ENCODE peak calls at places on chromosomes 12 and 14, in ten cellular contexts. E, R, C, V, A, Y, S, U, N and X are unnamed samples.

GRCh38 chr12:14934511-14934910 is 3.8 kb downstream of the ERP27 start:
- DNase-seq in E (no peak), R (peak; percentile 63), C (no peak), V (no peak), A (no peak), Y (no peak), S (no peak), U (no peak), N (no peak), X (no peak)

GRCh38 chr12:8699714-8700113 is 1.9 kb downstream of the RIMKLB start:
- DNase-seq in E (no peak), R (no peak), C (no peak), V (no peak), A (no peak), Y (peak; percentile 62), S (no peak), U (no peak), N (no peak), X (peak; percentile 81)

GRCh38 chr12:76820888-76821482 is 57.1 kb downstream of the ZDHHC17 start:
- DNase-seq in E (peak; percentile 35), R (peak; percentile 58), C (peak; percentile 29), V (no peak), A (no peak), Y (peak; percentile 69), S (peak; percentile 11), U (no peak), N (no peak), X (peak; percentile 85)

GRCh38 chr12:27922591-27923139 is 49.9 kb downstream of the PTHLH start:
- DNase-seq in E (no peak), R (peak; percentile 90), C (peak; percentile 74), V (peak; percentile 13), A (no peak), Y (no peak), S (peak; percentile 21), U (no peak), N (no peak), X (no peak)

GRCh38 chr12:56361487-56362129 is 1.0 kb downstream of the APOF start:
- DNase-seq in E (no peak), R (no peak), C (no peak), V (no peak), A (no peak), Y (no peak), S (no peak), U (no peak), N (no peak), X (peak; percentile 43)

GRCh38 chr12:120290541-120291312 is 976 bp downstream of the RNU4-2 start:
- DNase-seq in E (peak; percentile 35), R (no peak), C (peak; percentile 67), V (no peak), A (no peak), Y (peak; percentile 30), S (no peak), U (peak; percentile 33), N (peak; percentile 26), X (peak; percentile 86)

GRCh38 chr12:58877243-58877743 is 43.0 kb downstream of the LRIG3 start:
- DNase-seq in E (peak; percentile 35), R (peak; percentile 99), C (no peak), V (no peak), A (no peak), Y (no peak), S (no peak), U (peak; percentile 54), N (no peak), X (no peak)

GRCh38 chr12:45707241-45707857 is 22.2 kb upstream of the ARID2 start:
- DNase-seq in E (no peak), R (no peak), C (no peak), V (no peak), A (no peak), Y (no peak), S (no peak), U (no peak), N (no peak), X (no peak)

GRCh38 chr14:75461755-75462349 is 34.0 kb downstream of the JDP2 start:
- DNase-seq in E (no peak), R (no peak), C (no peak), V (no peak), A (no peak), Y (no peak), S (no peak), U (no peak), N (no peak), X (peak; percentile 37)

GRCh38 chr14:106442857-106443256 is 916.5 kb downstream of the TMEM121 start:
- DNase-seq in E (no peak), R (no peak), C (no peak), V (no peak), A (no peak), Y (no peak), S (no peak), U (no peak), N (peak; percentile 40), X (no peak)

GRCh38 chr12:79413796-79414195 is 277.0 kb downstream of the PAWR start:
- DNase-seq in E (no peak), R (no peak), C (no peak), V (no peak), A (no peak), Y (no peak), S (no peak), U (no peak), N (no peak), X (no peak)

GRCh38 chr14:94447206-94447605 is 5.4 kb downstream of the SERPINA11 start:
- DNase-seq in E (no peak), R (no peak), C (no peak), V (no peak), A (no peak), Y (no peak), S (no peak), U (no peak), N (no peak), X (no peak)

GRCh38 chr12:57889541-57889989 is 43.0 kb upstream of the CTDSP2 start:
- DNase-seq in E (no peak), R (no peak), C (no peak), V (peak; percentile 79), A (peak; percentile 91), Y (peak; percentile 34), S (peak; percentile 92), U (peak; percentile 71), N (no peak), X (peak; percentile 71)

GRCh38 chr12:98817779-98818178 is 172.7 kb downstream of the APAF1 start:
- DNase-seq in E (no peak), R (no peak), C (no peak), V (no peak), A (no peak), Y (no peak), S (no peak), U (no peak), N (no peak), X (no peak)
- H3K27ac ChIP-seq in E (no peak overlapping the region), R (no peak overlapping the region), C (no peak overlapping the region), V (no peak overlapping the region), A (no peak overlapping the region), Y (no peak overlapping the region), S (no peak overlapping the region), U (no peak overlapping the region), N (no peak overlapping the region), X (no peak overlapping the region)

GRCh38 chr14:33774161-33774560 is 176.7 kb downstream of the EGLN3 start:
- DNase-seq in E (no peak), R (no peak), C (no peak), V (no peak), A (no peak), Y (no peak), S (no peak), U (no peak), N (no peak), X (no peak)

GRCh38 chr14:33765251-33765650 is 185.6 kb downstream of the EGLN3 start:
- DNase-seq in E (no peak), R (no peak), C (no peak), V (no peak), A (no peak), Y (peak; percentile 91), S (peak; percentile 17), U (no peak), N (no peak), X (peak; percentile 88)

GRCh38 chr14:33773205-33774030 is 177.5 kb downstream of the EGLN3 start:
- DNase-seq in E (no peak), R (no peak), C (no peak), V (no peak), A (no peak), Y (no peak), S (no peak), U (no peak), N (no peak), X (no peak)

GRCh38 chr14:33767721-33768457 is 183.0 kb downstream of the EGLN3 start:
- DNase-seq in E (no peak), R (no peak), C (no peak), V (no peak), A (no peak), Y (no peak), S (no peak), U (no peak), N (no peak), X (no peak)

GRCh38 chr14:33768458-33768830 is 182.4 kb downstream of the EGLN3 start:
- DNase-seq in E (no peak), R (no peak), C (no peak), V (no peak), A (no peak), Y (no peak), S (no peak), U (no peak), N (no peak), X (no peak)
- H3K4me1 ChIP-seq in E (no peaks in the 10 kb centered on the region), R (no peaks in the 10 kb centered on the region), C (no peaks in the 10 kb centered on the region), V (no peaks in the 10 kb centered on the region), A (no peaks in the 10 kb centered on the region), Y (peaks cover 47% of the 10 kb centered on the region), S (peaks cover 11% of the 10 kb centered on the region), U (peaks cover 3% of the 10 kb centered on the region), N (no peaks in the 10 kb centered on the region), X (peaks cover 10% of the 10 kb centered on the region)

DNA sequence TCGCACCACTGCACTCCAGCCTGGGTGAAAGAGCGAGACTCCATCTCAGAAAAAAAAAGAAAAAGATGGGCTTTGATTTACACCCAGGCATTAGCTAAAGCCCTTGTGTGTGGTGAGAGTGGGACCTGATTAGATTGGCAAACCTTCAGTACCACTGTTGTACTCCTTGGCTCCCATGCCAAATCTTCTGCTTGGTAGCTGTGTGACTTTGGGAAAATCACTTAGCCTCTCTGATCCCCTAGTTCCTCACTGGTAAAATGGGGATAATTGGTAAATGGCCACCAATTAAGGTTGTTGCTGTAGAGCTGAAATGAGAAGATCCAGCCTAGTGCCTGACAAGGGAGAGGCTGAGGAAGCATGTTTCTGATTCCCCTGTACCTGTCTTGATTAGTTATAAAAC is 63.7 kb downstream of the SLC25A47 start:
- DNase-seq in E (no peak), R (no peak), C (no peak), V (no peak), A (no peak), Y (no peak), S (no peak), U (no peak), N (no peak), X (no peak)
- H3K27ac ChIP-seq in E (no peak overlapping the region), R (no peak overlapping the region), C (no peak overlapping the region), V (no peak overlapping the region), A (no peak overlapping the region), Y (no peak overlapping the region), S (no peak overlapping the region), U (no peak overlapping the region), N (no peak overlapping the region), X (no peak overlapping the region)

DNA sequence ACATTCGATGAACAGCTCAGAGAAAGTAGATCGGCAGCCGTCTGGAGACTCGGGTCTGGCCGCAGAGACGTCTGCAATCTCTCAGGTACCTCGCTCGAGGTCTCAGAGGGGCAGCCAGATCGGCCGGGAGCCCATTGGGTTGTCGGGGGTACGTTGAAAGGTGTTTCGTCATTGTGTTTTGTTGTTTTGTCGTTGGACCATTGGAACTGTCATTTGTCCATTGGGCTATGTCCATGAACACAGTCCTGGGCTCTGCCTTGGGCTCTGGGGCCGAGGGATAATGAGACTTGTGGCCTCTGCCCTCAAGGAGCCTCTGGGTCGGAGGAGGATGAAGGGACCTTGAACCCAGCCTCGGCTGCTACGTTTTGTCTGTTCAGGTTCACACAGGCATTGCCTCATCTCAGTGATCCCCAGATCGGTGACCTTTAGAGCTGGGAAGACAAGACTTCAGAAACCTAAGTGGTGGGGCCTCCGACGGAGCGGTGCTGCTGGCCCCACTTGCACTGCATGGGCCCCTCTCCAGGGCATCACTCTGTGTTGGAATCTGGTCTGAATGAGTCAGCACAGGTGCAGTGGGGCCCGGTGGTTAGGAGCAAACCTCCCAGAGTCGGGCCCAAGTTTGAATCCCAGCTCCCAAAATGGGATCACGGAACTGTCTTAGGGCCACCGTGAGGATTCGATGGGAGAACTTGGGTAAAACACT is 23.6 kb upstream of the MLXIP start:
- DNase-seq in E (no peak), R (no peak), C (no peak), V (no peak), A (no peak), Y (no peak), S (no peak), U (no peak), N (no peak), X (no peak)
- H3K4me1 ChIP-seq in E (peaks cover 21% of the 10 kb centered on the region), R (no peaks in the 10 kb centered on the region), C (peaks cover 14% of the 10 kb centered on the region), V (peaks cover 24% of the 10 kb centered on the region), A (peaks cover 17% of the 10 kb centered on the region), Y (no peaks in the 10 kb centered on the region), S (peaks cover 21% of the 10 kb centered on the region), U (no peaks in the 10 kb centered on the region), N (no peaks in the 10 kb centered on the region), X (no peaks in the 10 kb centered on the region)